ENCODE peak calls at places on chromosomes 11 and 22, in four cellular contexts. One of them, this sample, is unnamed.

GRCh38 chr11:116517077-116517476 is 255.7 kb downstream of the BUD13 start:
- DNase-seq in A549: no peak
- DNase-seq in IMR-90: no peak
- DNase-seq in SK-N-SH: no peak
- DNase-seq in this sample: no peak

GRCh38 chr11:67584205-67584880 is 731 bp downstream of the GSTP1 start:
- DNase-seq in A549: no peak
- DNase-seq in IMR-90: peak
- DNase-seq in SK-N-SH: peak
- DNase-seq in this sample: peak

GRCh38 chr11:134340354-134340964 is 8.7 kb downstream of the GLB1L2 start:
- DNase-seq in A549: no peak
- DNase-seq in IMR-90: no peak
- DNase-seq in SK-N-SH: no peak
- DNase-seq in this sample: no peak

GRCh38 chr22:23530766-23531282 is 49.3 kb downstream of the IGLL1 start:
- DNase-seq in A549: no peak
- DNase-seq in IMR-90: no peak
- DNase-seq in SK-N-SH: no peak
- DNase-seq in this sample: no peak

GRCh38 chr11:67300756-67301312 is 2.5 kb upstream of the SSH3 start:
- DNase-seq in A549: no peak
- DNase-seq in IMR-90: no peak
- DNase-seq in SK-N-SH: no peak
- DNase-seq in this sample: no peak

GRCh38 chr11:29320196-29320595 is 696.6 kb downstream of the KCNA4 start:
- DNase-seq in A549: no peak
- DNase-seq in IMR-90: no peak
- DNase-seq in SK-N-SH: no peak
- DNase-seq in this sample: no peak

GRCh38 chr11:102244681-102245409 is 72.4 kb upstream of the BIRC3 start:
- DNase-seq in A549: peak
- DNase-seq in IMR-90: peak
- DNase-seq in SK-N-SH: no peak
- DNase-seq in this sample: no peak

GRCh38 chr11:73288873-73289707 is 17.0 kb downstream of the P2RY6 start:
- DNase-seq in A549: peak
- DNase-seq in IMR-90: peak
- DNase-seq in SK-N-SH: peak
- DNase-seq in this sample: peak

GRCh38 chr11:10305262-10305963 is 540 bp downstream of the ADM start:
- DNase-seq in A549: no peak
- DNase-seq in IMR-90: peak
- DNase-seq in SK-N-SH: peak
- DNase-seq in this sample: peak

GRCh38 chr11:111189466-111189865 is 56.1 kb upstream of the POU2AF2 start:
- DNase-seq in A549: no peak
- DNase-seq in IMR-90: peak
- DNase-seq in SK-N-SH: no peak
- DNase-seq in this sample: no peak

GRCh38 chr11:19116315-19116970 is 525 bp upstream of the ZDHHC13 start:
- DNase-seq in A549: no peak
- DNase-seq in IMR-90: no peak
- DNase-seq in SK-N-SH: no peak
- DNase-seq in this sample: no peak

GRCh38 chr11:86067230-86068137 is 1.4 kb downstream of the PICALM start:
- DNase-seq in A549: no peak
- DNase-seq in IMR-90: no peak
- DNase-seq in SK-N-SH: no peak
- DNase-seq in this sample: peak

GRCh38 chr22:26553056-26553752 is 36.7 kb downstream of the TPST2 start:
- DNase-seq in A549: peak
- DNase-seq in IMR-90: peak
- DNase-seq in SK-N-SH: peak
- DNase-seq in this sample: no peak

GRCh38 chr22:44809456-44809855 is 57.1 kb downstream of the ARHGAP8 start:
- DNase-seq in A549: no peak
- DNase-seq in IMR-90: no peak
- DNase-seq in SK-N-SH: no peak
- DNase-seq in this sample: no peak

GRCh38 chr22:50260801-50261614 is 475 bp downstream of the MAPK12 start:
- DNase-seq in A549: no peak
- DNase-seq in IMR-90: peak
- DNase-seq in SK-N-SH: peak
- DNase-seq in this sample: peak

GRCh38 chr11:11237433-11237832 is 115.6 kb downstream of the CSNK2A3 start:
- DNase-seq in A549: no peak
- DNase-seq in IMR-90: no peak
- DNase-seq in SK-N-SH: no peak
- DNase-seq in this sample: no peak

GRCh38 chr11:10499452-10500262 is 41.3 kb downstream of the RNF141 start:
- DNase-seq in A549: no peak
- DNase-seq in IMR-90: no peak
- DNase-seq in SK-N-SH: no peak
- DNase-seq in this sample: no peak

GRCh38 chr11:704799-705645 is 1.0 kb upstream of the EPS8L2 start:
- DNase-seq in A549: peak
- DNase-seq in IMR-90: no peak
- DNase-seq in SK-N-SH: peak
- DNase-seq in this sample: no peak

GRCh38 chr11:27216268-27217149 is 146.5 kb downstream of the CCDC34 start:
- DNase-seq in A549: no peak
- DNase-seq in IMR-90: peak
- DNase-seq in SK-N-SH: peak
- DNase-seq in this sample: no peak

GRCh38 chr22:39965749-39966148 is 5.6 kb downstream of the TMA7B start:
- DNase-seq in A549: no peak
- DNase-seq in IMR-90: no peak
- DNase-seq in SK-N-SH: no peak
- DNase-seq in this sample: peak

GRCh38 chr11:107496011-107496410 is 38.4 kb upstream of the CWF19L2 start:
- DNase-seq in A549: no peak
- DNase-seq in IMR-90: peak
- DNase-seq in SK-N-SH: no peak
- DNase-seq in this sample: no peak

GRCh38 chr11:12106501-12106900 is 3.9 kb upstream of the MICAL2 start:
- DNase-seq in A549: no peak
- DNase-seq in IMR-90: no peak
- DNase-seq in SK-N-SH: no peak
- DNase-seq in this sample: no peak

GRCh38 chr11:44793350-44794090 is 66.8 kb downstream of the TSPAN18 start:
- DNase-seq in A549: no peak
- DNase-seq in IMR-90: peak
- DNase-seq in SK-N-SH: peak
- DNase-seq in this sample: peak

GRCh38 chr11:63909621-63910506 is 7.1 kb downstream of the RCOR2 start:
- DNase-seq in A549: no peak
- DNase-seq in IMR-90: no peak
- DNase-seq in SK-N-SH: peak
- DNase-seq in this sample: no peak

GRCh38 chr11:8773916-8774537 is 91.4 kb downstream of the RPL27A start:
- DNase-seq in A549: no peak
- DNase-seq in IMR-90: no peak
- DNase-seq in SK-N-SH: no peak
- DNase-seq in this sample: no peak

GRCh38 chr11:112589132-112589531 is 328.5 kb upstream of the PLET1 start:
- DNase-seq in A549: no peak
- DNase-seq in IMR-90: no peak
- DNase-seq in SK-N-SH: no peak
- DNase-seq in this sample: no peak

GRCh38 chr11:101187748-101188147 is 58.1 kb upstream of the PGR start:
- DNase-seq in A549: no peak
- DNase-seq in IMR-90: no peak
- DNase-seq in SK-N-SH: no peak
- DNase-seq in this sample: no peak

GRCh38 chr11:128632151-128632791 is 44.9 kb upstream of the ETS1 start:
- DNase-seq in A549: no peak
- DNase-seq in IMR-90: peak
- DNase-seq in SK-N-SH: peak
- DNase-seq in this sample: no peak

GRCh38 chr22:47295982-47296381 is 533.5 kb downstream of the TBC1D22A start:
- DNase-seq in A549: no peak
- DNase-seq in IMR-90: no peak
- DNase-seq in SK-N-SH: no peak
- DNase-seq in this sample: no peak

GRCh38 chr11:74699615-74700396 is 31.4 kb downstream of the CHRDL2 start:
- DNase-seq in A549: no peak
- DNase-seq in IMR-90: no peak
- DNase-seq in SK-N-SH: no peak
- DNase-seq in this sample: no peak

GRCh38 chr11:45530776-45531175 is 134.6 kb downstream of the CHST1 start:
- DNase-seq in A549: no peak
- DNase-seq in IMR-90: no peak
- DNase-seq in SK-N-SH: no peak
- DNase-seq in this sample: no peak

GRCh38 chr11:19607656-19608360 is 104.8 kb upstream of the NAV2 start:
- DNase-seq in A549: no peak
- DNase-seq in IMR-90: peak
- DNase-seq in SK-N-SH: no peak
- DNase-seq in this sample: no peak

GRCh38 chr11:127345819-127346459 is 345.4 kb upstream of the KIRREL3 start:
- DNase-seq in A549: peak
- DNase-seq in IMR-90: peak
- DNase-seq in SK-N-SH: peak
- DNase-seq in this sample: peak

GRCh38 chr11:126592496-126593410 is 237.3 kb downstream of the ST3GAL4 start:
- DNase-seq in A549: no peak
- DNase-seq in IMR-90: peak
- DNase-seq in SK-N-SH: no peak
- DNase-seq in this sample: no peak

GRCh38 chr11:90908074-90908473 is 685.2 kb upstream of the CHORDC1 start:
- DNase-seq in A549: no peak
- DNase-seq in IMR-90: no peak
- DNase-seq in SK-N-SH: no peak
- DNase-seq in this sample: no peak

GRCh38 chr11:6634534-6634933 is 15.3 kb upstream of the TPP1 start:
- DNase-seq in A549: no peak
- DNase-seq in IMR-90: no peak
- DNase-seq in SK-N-SH: no peak
- DNase-seq in this sample: no peak

GRCh38 chr11:6637871-6638270 is 17.7 kb downstream of the DCHS1 start:
- DNase-seq in A549: no peak
- DNase-seq in IMR-90: peak
- DNase-seq in SK-N-SH: no peak
- DNase-seq in this sample: no peak

GRCh38 chr11:6636480-6636879 is 17.3 kb upstream of the TPP1 start:
- DNase-seq in A549: no peak
- DNase-seq in IMR-90: no peak
- DNase-seq in SK-N-SH: no peak
- DNase-seq in this sample: no peak

GRCh38 chr11:6633422-6634408 is 14.5 kb upstream of the TPP1 start:
- DNase-seq in A549: no peak
- DNase-seq in IMR-90: no peak
- DNase-seq in SK-N-SH: no peak
- DNase-seq in this sample: no peak

DNA sequence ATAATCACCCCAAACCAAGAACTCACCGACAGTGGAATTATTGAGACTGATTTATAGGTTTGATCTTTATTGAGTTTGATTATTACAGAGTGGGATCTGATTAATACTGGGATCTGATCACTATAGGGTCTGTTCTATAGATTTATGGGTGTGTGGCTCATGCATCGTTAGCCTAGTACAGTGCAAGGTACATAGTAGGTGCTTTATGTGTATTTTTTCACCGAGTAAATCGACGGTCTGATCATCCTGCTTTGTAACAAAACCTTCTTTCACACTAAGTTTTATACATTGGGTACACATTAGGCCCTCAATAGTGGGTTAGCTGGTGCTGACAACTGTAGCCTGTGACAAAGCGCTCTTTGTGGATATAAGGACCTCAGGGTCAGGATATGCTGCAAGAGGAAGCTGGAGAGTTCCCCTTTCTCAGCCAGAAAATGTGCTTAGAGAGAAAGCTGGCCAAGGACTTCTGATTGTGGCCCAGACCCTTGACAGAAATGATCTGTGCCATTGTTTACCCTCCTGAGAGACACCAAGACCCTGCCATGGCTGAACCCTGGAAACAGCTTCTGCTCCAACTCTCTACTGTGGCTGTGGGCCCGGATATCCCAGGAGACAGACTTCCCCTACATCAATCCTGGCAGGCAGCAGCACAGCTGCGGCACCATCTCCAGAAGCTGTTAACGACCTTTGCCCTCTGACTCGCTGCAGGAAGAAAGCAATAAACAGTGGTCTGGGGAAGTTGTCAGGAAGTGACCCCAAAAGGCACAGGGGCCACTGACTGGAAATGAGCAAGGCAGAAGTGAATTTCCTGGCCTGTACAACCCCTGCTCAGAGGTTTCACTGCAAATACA is 16.1 kb upstream of the TPP1 start:
- DNase-seq in A549: no peak
- DNase-seq in IMR-90: peak
- DNase-seq in SK-N-SH: no peak
- DNase-seq in this sample: peak
- TF ChIP-seq RAD21 in A549: no peak
- TF ChIP-seq RAD21 in IMR-90: no peak
- TF ChIP-seq RAD21 in SK-N-SH: no peak
- TF ChIP-seq RAD21 in this sample: no peak

DNA sequence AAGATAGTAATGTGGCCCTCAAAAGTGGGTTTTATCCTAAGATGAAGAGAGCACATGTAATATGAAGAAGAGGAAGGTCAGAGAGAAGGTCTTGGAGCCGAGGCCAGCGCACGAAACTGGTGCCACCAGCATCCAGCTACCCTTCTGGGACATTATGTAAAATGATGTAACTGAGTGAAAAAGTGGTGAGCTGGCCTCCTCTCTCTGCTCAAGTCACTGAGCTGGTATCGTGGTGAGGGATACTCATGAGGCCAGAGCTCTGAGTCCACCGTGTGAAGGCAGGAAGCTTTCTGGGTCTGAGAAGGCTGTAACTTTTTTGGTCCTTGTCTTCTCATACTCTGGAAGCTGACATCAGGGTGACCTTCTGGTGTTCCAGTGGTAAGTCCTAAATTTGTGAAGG is 25.1 kb downstream of the RNF185 start:
- DNase-seq in A549: no peak
- DNase-seq in IMR-90: peak
- DNase-seq in SK-N-SH: no peak
- DNase-seq in this sample: no peak
- TF ChIP-seq RAD21 in A549: no peak
- TF ChIP-seq RAD21 in IMR-90: no peak
- TF ChIP-seq RAD21 in SK-N-SH: no peak
- TF ChIP-seq RAD21 in this sample: no peak

GRCh38 chr11:96470521-96470920 is 80.7 kb downstream of the JRKL start:
- DNase-seq in A549: no peak
- DNase-seq in IMR-90: no peak
- DNase-seq in SK-N-SH: no peak
- DNase-seq in this sample: no peak
- TF ChIP-seq RAD21 in A549: no peak
- TF ChIP-seq RAD21 in IMR-90: no peak
- TF ChIP-seq RAD21 in SK-N-SH: no peak
- TF ChIP-seq RAD21 in this sample: no peak

GRCh38 chr11:79332017-79332416 is 108.8 kb downstream of the TENM4 start:
- DNase-seq in A549: no peak
- DNase-seq in IMR-90: no peak
- DNase-seq in SK-N-SH: no peak
- DNase-seq in this sample: no peak
- TF ChIP-seq RAD21 in A549: no peak
- TF ChIP-seq RAD21 in IMR-90: no peak
- TF ChIP-seq RAD21 in SK-N-SH: no peak
- TF ChIP-seq RAD21 in this sample: no peak

GRCh38 chr11:48107188-48107704 is 109.4 kb upstream of the OR4B1 start:
- DNase-seq in A549: no peak
- DNase-seq in IMR-90: peak
- DNase-seq in SK-N-SH: no peak
- DNase-seq in this sample: no peak
- TF ChIP-seq RAD21 in A549: no peak
- TF ChIP-seq RAD21 in IMR-90: no peak
- TF ChIP-seq RAD21 in SK-N-SH: no peak
- TF ChIP-seq RAD21 in this sample: no peak

This sample was measured in K562.